ENCODE peak calls at places on chromosomes 6 and 20, in five cellular contexts. Z is ascending aorta, J is AG09319, U is right atrium auricular region, I is hepatocyte. D is an unnamed sample.

GRCh38 chr6:8930009-8930408 is 494.7 kb upstream of the SLC35B3 start:
- DNase-seq in U (no peak), J (no peak), Z (no peak), I (no peak), D (no peak)

GRCh38 chr6:15280961-15281360 is 35.1 kb downstream of the JARID2 start:
- DNase-seq in I (no peak), U (no peak), J (no peak), Z (no peak), D (no peak)

GRCh38 chr6:96124778-96125177 is 109.0 kb downstream of the FUT9 start:
- DNase-seq in I (no peak), U (no peak), Z (no peak), J (no peak), D (no peak)

GRCh38 chr20:6767536-6768227 is at the start of gene BMP2:
- DNase-seq in U (no peak), J (no peak), I (peak), Z (no peak), D (peak)

GRCh38 chr6:20483902-20484497 is 50.3 kb upstream of the CDKAL1 start:
- DNase-seq in J (no peak), U (no peak), I (no peak), Z (no peak), D (no peak)

GRCh38 chr6:13013681-13014550 is 297.3 kb downstream of the PHACTR1 start:
- DNase-seq in Z (no peak), I (peak), U (no peak), J (no peak), D (no peak)

GRCh38 chr20:57938158-57939108 is 228.6 kb upstream of the PMEPA1 start:
- DNase-seq in I (no peak), U (no peak), J (no peak), Z (no peak), D (no peak)

GRCh38 chr6:96787846-96788580 is 49.3 kb downstream of the GPR63 start:
- DNase-seq in Z (no peak), J (no peak), I (no peak), U (no peak), D (no peak)

GRCh38 chr20:33732166-33732970 is 572 bp downstream of the ZNF341 start:
- DNase-seq in U (peak), Z (peak), I (no peak), J (no peak), D (no peak)

GRCh38 chr20:34642009-34642408 is 34.9 kb downstream of the PIGU start:
- DNase-seq in U (no peak), Z (no peak), I (no peak), J (no peak), D (no peak)

GRCh38 chr6:88899569-88900316 is 63.7 kb downstream of the RNGTT start:
- DNase-seq in J (no peak), Z (no peak), I (no peak), U (no peak), D (no peak)

GRCh38 chr6:41371461-41371991 is 36.1 kb downstream of the NCR2 start:
- DNase-seq in I (peak), Z (no peak), J (no peak), U (no peak), D (no peak)

GRCh38 chr6:132298344-132298949 is 102.8 kb downstream of the MOXD1 start:
- DNase-seq in U (no peak), Z (no peak), J (no peak), I (peak), D (no peak)

GRCh38 chr6:2714359-2714895 is 36.3 kb downstream of the MYLK4 start:
- DNase-seq in I (no peak), J (peak), Z (no peak), U (no peak), D (no peak)

GRCh38 chr6:117555262-117555849 is 47.0 kb downstream of the GOPC start:
- DNase-seq in Z (no peak), I (no peak), J (no peak), U (no peak), D (no peak)

GRCh38 chr6:78093861-78094360 is 441.1 kb downstream of the MEI4 start:
- DNase-seq in I (no peak), J (no peak), Z (no peak), U (no peak), D (no peak)

GRCh38 chr20:24016560-24016959 is 28.0 kb upstream of the GGTLC1 start:
- DNase-seq in I (no peak), U (no peak), J (no peak), Z (no peak), D (no peak)

GRCh38 chr6:13212096-13212495 is 116.2 kb downstream of the TBC1D7 start:
- DNase-seq in Z (no peak), U (no peak), I (no peak), J (no peak), D (no peak)

GRCh38 chr6:78629154-78629721 is 238.1 kb upstream of the IRAK1BP1 start:
- DNase-seq in J (no peak), U (no peak), I (no peak), Z (no peak), D (no peak)

GRCh38 chr20:37575884-37576283 is 48.2 kb upstream of the BLCAP start:
- DNase-seq in I (no peak), U (no peak), J (no peak), Z (no peak), D (no peak)

GRCh38 chr6:40806479-40806878 is 219.3 kb upstream of the LRFN2 start:
- DNase-seq in J (no peak), I (peak), Z (no peak), U (no peak), D (no peak)

GRCh38 chr6:105137388-105137787 is 42.4 kb downstream of the POPDC3 start:
- DNase-seq in J (no peak), I (peak), U (no peak), Z (no peak), D (no peak)

GRCh38 chr6:15389759-15390723 is 144.2 kb downstream of the JARID2 start:
- DNase-seq in I (peak), U (no peak), J (no peak), Z (no peak), D (no peak)

GRCh38 chr6:158066161-158066781 is 84.6 kb downstream of the SYNJ2 start:
- DNase-seq in I (no peak), U (no peak), Z (no peak), J (no peak), D (no peak)
- TF ChIP-seq CTCF in I (no peak), U (no peak), Z (no peak), J (no peak), D (no peak)

GRCh38 chr6:125780540-125781306 is 10.0 kb upstream of the NCOA7 start:
- DNase-seq in Z (no peak), U (peak), J (no peak), I (peak), D (peak)

GRCh38 chr6:125784365-125784764 is 6.4 kb upstream of the NCOA7 start:
- DNase-seq in J (no peak), I (no peak), U (no peak), Z (no peak), D (no peak)

GRCh38 chr6:125781307-125781868 is 9.4 kb upstream of the NCOA7 start:
- DNase-seq in J (no peak), I (no peak), U (no peak), Z (no peak), D (no peak)

DNA sequence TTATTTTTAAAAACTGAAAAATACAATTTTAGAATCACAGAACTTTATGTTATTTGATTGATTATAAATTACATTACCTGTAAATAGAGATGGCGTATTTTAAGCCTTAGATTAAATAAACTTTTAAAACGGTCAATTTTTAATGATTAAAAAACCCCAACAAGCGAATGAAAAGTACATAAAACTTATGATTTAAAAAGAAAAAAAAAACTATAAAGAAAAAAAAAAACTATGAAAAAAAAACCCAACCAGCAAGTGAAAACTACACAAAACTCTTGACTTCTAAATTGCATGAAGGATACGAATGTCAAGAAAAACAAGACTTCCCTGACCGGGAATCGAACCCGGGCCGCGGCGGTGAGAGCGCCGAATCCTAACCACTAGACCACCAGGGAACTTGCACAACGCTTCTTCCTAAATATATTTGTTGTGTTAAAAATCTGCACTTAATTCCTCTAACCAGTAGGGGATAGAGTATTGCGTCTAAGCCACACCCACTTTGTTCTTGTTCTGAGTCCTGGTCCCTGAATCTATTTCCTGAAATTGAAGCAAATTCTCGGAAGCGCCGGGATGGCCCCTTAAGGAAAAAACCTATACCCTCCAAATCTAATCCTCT is 10.7 kb upstream of the NCOA7 start:
- DNase-seq in J (peak), I (peak), U (peak), Z (peak), D (peak)
- TF ChIP-seq CTCF in J (no peak), I (no peak), U (no peak), Z (no peak), D (peak)

GRCh38 chr6:63689421-63689820 is 53.8 kb downstream of the PHF3 start:
- DNase-seq in U (no peak), Z (no peak), I (no peak), J (no peak), D (no peak)
- TF ChIP-seq CTCF in U (no peak), Z (no peak), I (peak), J (no peak), D (no peak)

GRCh38 chr6:144150673-144151009 is 324 bp downstream of the STX11 start:
- DNase-seq in J (no peak), U (no peak), Z (no peak), I (peak), D (peak)
- TF ChIP-seq CTCF in J (no peak), U (no peak), Z (peak), I (peak), D (peak)

GRCh38 chr20:64277571-64278318 is 22.2 kb downstream of the PCMTD2 start:
- DNase-seq in Z (no peak), J (no peak), I (no peak), U (no peak), D (no peak)

GRCh38 chr20:64271636-64272035 is 16.1 kb downstream of the PCMTD2 start:
- DNase-seq in I (no peak), Z (no peak), U (no peak), J (no peak), D (no peak)

GRCh38 chr20:64268180-64268579 is 12.6 kb downstream of the PCMTD2 start:
- DNase-seq in Z (no peak), J (no peak), U (no peak), I (no peak), D (no peak)

GRCh38 chr20:64269604-64270411 is 14.3 kb downstream of the PCMTD2 start:
- DNase-seq in J (no peak), Z (no peak), U (no peak), I (no peak), D (no peak)

GRCh38 chr20:64273109-64273508 is 17.6 kb downstream of the PCMTD2 start:
- DNase-seq in U (no peak), Z (no peak), I (no peak), J (no peak), D (no peak)
- TF ChIP-seq CTCF in U (no peak), Z (no peak), I (no peak), J (no peak), D (no peak)

DNA sequence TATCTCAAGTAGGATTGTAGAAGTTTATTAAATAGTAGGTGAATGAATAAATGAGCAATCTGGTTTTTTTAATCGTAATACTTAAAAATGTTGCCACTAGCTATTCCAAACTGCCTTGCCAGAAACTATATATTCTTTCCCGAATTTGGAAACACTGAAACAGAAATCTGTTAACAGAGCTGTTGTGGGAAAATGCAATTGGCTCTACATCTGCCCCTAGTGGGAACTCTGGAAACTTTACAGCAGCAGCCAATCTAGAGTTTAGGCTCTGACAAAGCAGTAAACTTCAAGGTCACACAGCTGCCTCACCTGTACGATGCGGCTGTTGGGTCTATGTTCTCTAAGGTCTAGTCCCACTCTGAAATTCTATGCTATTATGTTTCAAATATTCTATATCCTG is 41.7 kb downstream of the SYNE1 start:
- DNase-seq in U (no peak), I (peak), Z (no peak), J (no peak), D (no peak)
- TF ChIP-seq CTCF in U (no peak), I (peak), Z (peak), J (peak), D (no peak)

GRCh38 chr20:46119547-46119946 is 1.4 kb downstream of the CD40 start:
- DNase-seq in J (no peak), U (no peak), I (no peak), Z (no peak), D (no peak)

GRCh38 chr20:46119028-46119546 is 973 bp downstream of the CD40 start:
- DNase-seq in I (no peak), J (no peak), Z (no peak), U (no peak), D (no peak)

GRCh38 chr20:46117704-46118467 is at the start of gene CD40:
- DNase-seq in J (peak), I (peak), Z (peak), U (peak), D (peak)

GRCh38 chr20:46120136-46120535 is 2.0 kb downstream of the CD40 start:
- DNase-seq in Z (no peak), I (no peak), U (no peak), J (no peak), D (no peak)

GRCh38 chr20:46118481-46119020 is 437 bp downstream of the CD40 start:
- DNase-seq in I (no peak), J (peak), Z (no peak), U (peak), D (peak)
- TF ChIP-seq CTCF in I (no peak), J (no peak), Z (no peak), U (no peak), D (no peak)

GRCh38 chr6:167142433-167142761 is 15.4 kb downstream of the GPR31 start:
- DNase-seq in U (no peak), J (no peak), Z (no peak), I (no peak), D (no peak)
- TF ChIP-seq CTCF in U (no peak), J (no peak), Z (no peak), I (no peak), D (no peak)

D was measured in natural killer cell.